ENCODE peak calls at places on chromosomes 16 and 17, in four cellular contexts. R, F, T and D are unnamed samples.

GRCh38 chr16:11562941-11563340 is 23.8 kb downstream of the LITAF start:
- DNase-seq in R (no peak), F (no peak), T (no peak), D (no peak)

GRCh38 chr16:69276143-69277115 is 34.7 kb upstream of the VPS4A start:
- DNase-seq in R (peak; percentile 95), F (peak; percentile 58), T (peak; percentile 97), D (peak; percentile 90)

GRCh38 chr16:73172621-73173312 is 124.8 kb upstream of the ZFHX3 start:
- DNase-seq in R (peak; percentile 67), F (peak; percentile 87), T (peak; percentile 90), D (peak; percentile 89)

GRCh38 chr16:19696312-19696711 is 21.7 kb downstream of the KNOP1 start:
- DNase-seq in R (peak; percentile 67), F (peak; percentile 79), T (peak; percentile 89), D (peak; percentile 90)

GRCh38 chr17:538096-538973 is 176.3 kb downstream of the VPS53 start:
- DNase-seq in R (peak; percentile 34), F (no peak), T (peak; percentile 45), D (no peak)

GRCh38 chr16:19864566-19864965 is 20.1 kb downstream of the GPRC5B start:
- DNase-seq in R (no peak), F (peak; percentile 38), T (no peak), D (peak; percentile 53)

GRCh38 chr17:14329900-14330491 is 29.1 kb downstream of the HS3ST3B1 start:
- DNase-seq in R (no peak), F (no peak), T (no peak), D (no peak)

GRCh38 chr17:82126479-82127314 is 28.7 kb upstream of the FASN start:
- DNase-seq in R (no peak), F (no peak), T (no peak), D (no peak)

GRCh38 chr16:57962046-57962445 is 8.9 kb downstream of the CNGB1 start:
- DNase-seq in R (no peak), F (no peak), T (no peak), D (no peak)

GRCh38 chr17:78263736-78264340 is 32.4 kb downstream of the TMEM235 start:
- DNase-seq in R (no peak), F (no peak), T (no peak), D (no peak)

GRCh38 chr16:68961778-68962402 is 118.6 kb downstream of the TANGO6 start:
- DNase-seq in R (no peak), F (no peak), T (no peak), D (no peak)

GRCh38 chr16:14629612-14629918 is 495 bp downstream of the PARN start:
- DNase-seq in R (no peak), F (no peak), T (no peak), D (no peak)

GRCh38 chr17:2602597-2603017 is 9.2 kb downstream of the PAFAH1B1 start:
- DNase-seq in R (no peak), F (no peak), T (peak; percentile 22), D (no peak)

GRCh38 chr16:4389051-4389955 is 17.7 kb downstream of the VASN start:
- DNase-seq in R (no peak), F (peak; percentile 35), T (no peak), D (no peak)

GRCh38 chr17:48577946-48578615 is at the start of gene HOXB4:
- DNase-seq in R (no peak), F (peak; percentile 68), T (peak; percentile 78), D (peak; percentile 95)

GRCh38 chr17:51640108-51640622 is 379.8 kb downstream of the UTP18 start:
- DNase-seq in R (no peak), F (no peak), T (no peak), D (no peak)

GRCh38 chr16:54544553-54545180 is 258.1 kb upstream of the IRX3 start:
- DNase-seq in R (no peak), F (no peak), T (no peak), D (no peak)

GRCh38 chr16:85046472-85046916 is 18.9 kb downstream of the KIAA0513 start:
- DNase-seq in R (no peak), F (no peak), T (no peak), D (no peak)

GRCh38 chr16:29994613-29995329 is 646 bp downstream of the HIRIP3 start:
- DNase-seq in R (no peak), F (no peak), T (peak; percentile 14), D (peak; percentile 82)

GRCh38 chr17:1989135-1989534 is 36.0 kb downstream of the RTN4RL1 start:
- DNase-seq in R (peak; percentile 30), F (no peak), T (peak; percentile 85), D (peak; percentile 80)

GRCh38 chr17:45224671-45225050 is 3.0 kb downstream of the FMNL1 start:
- DNase-seq in R (no peak), F (no peak), T (no peak), D (no peak)

GRCh38 chr17:5973410-5973809 is 96.8 kb upstream of the WSCD1 start:
- DNase-seq in R (no peak), F (no peak), T (no peak), D (no peak)

GRCh38 chr17:1058423-1059130 is 61.6 kb downstream of the TIMM22 start:
- DNase-seq in R (no peak), F (peak; percentile 55), T (no peak), D (no peak)

GRCh38 chr17:12985431-12986285 is 32.2 kb downstream of the ELAC2 start:
- DNase-seq in R (no peak), F (peak; percentile 36), T (peak; percentile 78), D (no peak)

DNA sequence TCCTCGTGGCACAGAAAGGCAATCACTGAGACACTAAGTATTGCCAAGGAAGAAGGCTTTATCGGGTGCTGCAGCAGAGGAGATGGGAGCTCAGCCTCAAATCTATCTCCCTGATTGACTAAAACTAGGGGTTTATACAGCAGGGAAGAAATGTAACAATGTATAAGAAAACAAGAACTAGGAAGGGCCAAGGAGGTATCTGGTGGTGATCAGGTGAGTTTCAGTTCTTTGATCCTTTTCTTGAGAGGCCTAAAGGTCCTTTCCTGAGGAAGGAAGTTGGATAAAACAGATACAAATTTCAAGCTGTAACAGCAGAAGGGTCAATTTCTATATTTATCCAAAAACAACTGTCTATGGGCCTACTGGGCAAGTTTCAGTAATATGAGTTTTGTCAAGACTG is 212.4 kb downstream of the COPRS start:
- DNase-seq in R (no peak), F (no peak), T (no peak), D (no peak)
- H3K4me3 ChIP-seq in R (no peak overlapping the region), F (no peak overlapping the region), T (no peak overlapping the region), D (no peak overlapping the region)

GRCh38 chr16:3183445-3184139 is 4.4 kb upstream of the OR1F1 start:
- DNase-seq in R (no peak), F (no peak), T (no peak), D (no peak)
- H3K4me3 ChIP-seq in R (peak overlapping the region; percentile 58), F (peak overlapping the region; percentile 53), T (peak overlapping the region; percentile 64), D (no peak overlapping the region)

DNA sequence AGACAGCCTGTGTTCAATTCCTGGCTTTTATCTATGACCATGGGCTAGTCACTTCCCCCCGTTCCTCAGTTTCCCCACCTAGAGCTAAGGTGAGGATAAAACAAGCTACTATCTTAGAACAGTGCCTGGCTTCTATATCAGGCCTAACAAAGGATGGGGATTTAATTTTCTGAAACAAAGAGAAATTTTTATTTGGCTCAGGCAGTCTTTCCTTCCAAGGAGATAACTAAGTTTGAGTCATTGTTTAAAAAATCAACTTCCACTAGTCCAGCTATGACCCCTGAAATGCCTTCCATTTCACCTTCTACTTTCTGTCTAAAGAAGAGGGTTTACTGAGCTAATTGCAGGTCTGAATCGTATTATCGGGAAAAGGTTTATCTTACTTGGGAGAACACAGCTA is 99.0 kb downstream of the CMIP start:
- DNase-seq in R (no peak), F (no peak), T (peak; percentile 38), D (no peak)
- H3K4me3 ChIP-seq in R (no peak overlapping the region), F (no peak overlapping the region), T (peak overlapping the region; percentile 5), D (no peak overlapping the region)

DNA sequence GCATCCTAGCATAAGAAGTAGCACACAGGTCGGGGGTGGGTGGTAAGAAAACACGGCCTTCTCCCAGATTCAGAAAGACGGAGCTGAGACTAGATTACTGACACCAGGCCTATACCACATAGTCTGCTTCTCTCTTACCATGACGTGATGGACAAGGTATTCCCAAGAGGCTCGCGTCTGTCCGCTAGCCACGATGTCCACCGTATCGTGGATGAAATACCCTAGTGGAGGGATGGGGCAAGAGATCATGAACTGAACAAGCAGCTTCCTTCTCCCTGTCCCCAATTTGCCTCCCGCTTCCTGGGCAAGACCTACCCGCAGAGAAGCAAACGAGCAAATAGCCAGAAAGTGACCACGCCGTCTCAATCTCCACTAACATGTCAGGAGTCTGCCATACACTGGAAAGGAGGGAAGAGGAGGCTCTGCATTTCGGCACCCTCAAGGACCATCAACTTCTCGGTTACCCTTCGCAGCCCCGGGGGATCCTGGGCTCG is 820 bp downstream of the TLCD1 start:
- DNase-seq in R (no peak), F (no peak), T (peak; percentile 63), D (peak; percentile 70)
- H3K4me3 ChIP-seq in R (peak overlapping the region; percentile 62), F (peak overlapping the region; percentile 78), T (peak overlapping the region; percentile 59), D (peak overlapping the region; percentile 60)